ENCODE peak calls at places on chromosome 20, in eight cellular contexts. One of them, this sample, is unnamed.

GRCh38 chr20:2114106-2114505 is 12.5 kb downstream of the STK35 start:
- DNase-seq in mesothelial cell of epicardium: no peak
- DNase-seq in activated CD8-positive, alpha-beta memory T cell treated with anti-CD3 and anti-CD28 coated beads for 24 hours: no peak
- DNase-seq in hypothalamus: no peak
- DNase-seq in mesenchymal stem cell: no peak
- DNase-seq in AG10803: no peak
- DNase-seq in heart right ventricle: no peak
- DNase-seq in stimulated activated CD4-positive, alpha-beta T cell treated with anti-CD3 and anti-CD28 coated beads, Interleukin-12 subunit alpha, Interleukin-12 subunit beta, amount 100 ng/mL, for 4 hours: no peak
- DNase-seq in this sample: no peak

GRCh38 chr20:9043364-9043763 is 25.5 kb upstream of the PLCB4 start:
- DNase-seq in mesothelial cell of epicardium: no peak
- DNase-seq in activated CD8-positive, alpha-beta memory T cell treated with anti-CD3 and anti-CD28 coated beads for 24 hours: no peak
- DNase-seq in hypothalamus: no peak
- DNase-seq in mesenchymal stem cell: no peak
- DNase-seq in AG10803: no peak
- DNase-seq in heart right ventricle: no peak
- DNase-seq in stimulated activated CD4-positive, alpha-beta T cell treated with anti-CD3 and anti-CD28 coated beads, Interleukin-12 subunit alpha, Interleukin-12 subunit beta, amount 100 ng/mL, for 4 hours: no peak
- DNase-seq in this sample: no peak

GRCh38 chr20:33914871-33915270 is 78.8 kb upstream of the RALY start:
- DNase-seq in mesothelial cell of epicardium: no peak
- DNase-seq in activated CD8-positive, alpha-beta memory T cell treated with anti-CD3 and anti-CD28 coated beads for 24 hours: no peak
- DNase-seq in hypothalamus: no peak
- DNase-seq in mesenchymal stem cell: no peak
- DNase-seq in AG10803: no peak
- DNase-seq in heart right ventricle: no peak
- DNase-seq in stimulated activated CD4-positive, alpha-beta T cell treated with anti-CD3 and anti-CD28 coated beads, Interleukin-12 subunit alpha, Interleukin-12 subunit beta, amount 100 ng/mL, for 4 hours: peak; percentile 6
- DNase-seq in this sample: no peak

GRCh38 chr20:54132612-54133433 is 41.0 kb downstream of the CYP24A1 start:
- DNase-seq in mesothelial cell of epicardium: no peak
- DNase-seq in activated CD8-positive, alpha-beta memory T cell treated with anti-CD3 and anti-CD28 coated beads for 24 hours: no peak
- DNase-seq in hypothalamus: no peak
- DNase-seq in mesenchymal stem cell: peak; percentile 97
- DNase-seq in AG10803: peak; percentile 99
- DNase-seq in heart right ventricle: no peak
- DNase-seq in stimulated activated CD4-positive, alpha-beta T cell treated with anti-CD3 and anti-CD28 coated beads, Interleukin-12 subunit alpha, Interleukin-12 subunit beta, amount 100 ng/mL, for 4 hours: no peak
- DNase-seq in this sample: no peak

GRCh38 chr20:62827323-62828050 is 10.6 kb downstream of the COL9A3 start:
- DNase-seq in mesothelial cell of epicardium: no peak
- DNase-seq in activated CD8-positive, alpha-beta memory T cell treated with anti-CD3 and anti-CD28 coated beads for 24 hours: no peak
- DNase-seq in hypothalamus: no peak
- DNase-seq in mesenchymal stem cell: no peak
- DNase-seq in AG10803: no peak
- DNase-seq in heart right ventricle: peak; percentile 17
- DNase-seq in stimulated activated CD4-positive, alpha-beta T cell treated with anti-CD3 and anti-CD28 coated beads, Interleukin-12 subunit alpha, Interleukin-12 subunit beta, amount 100 ng/mL, for 4 hours: no peak
- DNase-seq in this sample: no peak

GRCh38 chr20:20668639-20669038 is 43.8 kb downstream of the RALGAPA2 start:
- DNase-seq in mesothelial cell of epicardium: no peak
- DNase-seq in activated CD8-positive, alpha-beta memory T cell treated with anti-CD3 and anti-CD28 coated beads for 24 hours: no peak
- DNase-seq in hypothalamus: no peak
- DNase-seq in mesenchymal stem cell: peak; percentile 29
- DNase-seq in AG10803: no peak
- DNase-seq in heart right ventricle: no peak
- DNase-seq in stimulated activated CD4-positive, alpha-beta T cell treated with anti-CD3 and anti-CD28 coated beads, Interleukin-12 subunit alpha, Interleukin-12 subunit beta, amount 100 ng/mL, for 4 hours: no peak
- DNase-seq in this sample: no peak

GRCh38 chr20:17904027-17904426 is 64.6 kb downstream of the SNX5 start:
- DNase-seq in mesothelial cell of epicardium: no peak
- DNase-seq in activated CD8-positive, alpha-beta memory T cell treated with anti-CD3 and anti-CD28 coated beads for 24 hours: no peak
- DNase-seq in hypothalamus: no peak
- DNase-seq in mesenchymal stem cell: no peak
- DNase-seq in AG10803: no peak
- DNase-seq in heart right ventricle: no peak
- DNase-seq in stimulated activated CD4-positive, alpha-beta T cell treated with anti-CD3 and anti-CD28 coated beads, Interleukin-12 subunit alpha, Interleukin-12 subunit beta, amount 100 ng/mL, for 4 hours: no peak
- DNase-seq in this sample: no peak

GRCh38 chr20:47667531-47668312 is 117.6 kb downstream of the SULF2 start:
- DNase-seq in mesothelial cell of epicardium: no peak
- DNase-seq in activated CD8-positive, alpha-beta memory T cell treated with anti-CD3 and anti-CD28 coated beads for 24 hours: no peak
- DNase-seq in hypothalamus: no peak
- DNase-seq in mesenchymal stem cell: no peak
- DNase-seq in AG10803: no peak
- DNase-seq in heart right ventricle: no peak
- DNase-seq in stimulated activated CD4-positive, alpha-beta T cell treated with anti-CD3 and anti-CD28 coated beads, Interleukin-12 subunit alpha, Interleukin-12 subunit beta, amount 100 ng/mL, for 4 hours: no peak
- DNase-seq in this sample: no peak

GRCh38 chr20:20195011-20195705 is 142.8 kb downstream of the CFAP61 start:
- DNase-seq in mesothelial cell of epicardium: no peak
- DNase-seq in activated CD8-positive, alpha-beta memory T cell treated with anti-CD3 and anti-CD28 coated beads for 24 hours: no peak
- DNase-seq in hypothalamus: no peak
- DNase-seq in mesenchymal stem cell: no peak
- DNase-seq in AG10803: no peak
- DNase-seq in heart right ventricle: peak; percentile 55
- DNase-seq in stimulated activated CD4-positive, alpha-beta T cell treated with anti-CD3 and anti-CD28 coated beads, Interleukin-12 subunit alpha, Interleukin-12 subunit beta, amount 100 ng/mL, for 4 hours: no peak
- DNase-seq in this sample: no peak

GRCh38 chr20:53793783-53794383 is 200.2 kb upstream of the ZNF217 start:
- DNase-seq in mesothelial cell of epicardium: no peak
- DNase-seq in activated CD8-positive, alpha-beta memory T cell treated with anti-CD3 and anti-CD28 coated beads for 24 hours: no peak
- DNase-seq in hypothalamus: no peak
- DNase-seq in mesenchymal stem cell: no peak
- DNase-seq in AG10803: no peak
- DNase-seq in heart right ventricle: no peak
- DNase-seq in stimulated activated CD4-positive, alpha-beta T cell treated with anti-CD3 and anti-CD28 coated beads, Interleukin-12 subunit alpha, Interleukin-12 subunit beta, amount 100 ng/mL, for 4 hours: no peak
- DNase-seq in this sample: no peak